ENCODE peak calls at places on chromosomes 7 and 10, in five cellular contexts. C, O, R, H and N are unnamed samples.

GRCh38 chr10:61028861-61029361 is 84.9 kb upstream of the RHOBTB1 start:
- DNase-seq in R (no peak), H (no peak), C (peak; percentile 24), O (no peak), N (no peak)

GRCh38 chr10:101716891-101717659 is 22.1 kb upstream of the FBXW4 start:
- DNase-seq in O (no peak), R (no peak), C (no peak), H (no peak), N (no peak)

GRCh38 chr7:1457059-1457948 is 2.0 kb downstream of the MICALL2 start:
- DNase-seq in C (no peak), H (no peak), O (no peak), R (no peak), N (no peak)

GRCh38 chr7:44309271-44310091 is 15.9 kb downstream of the CAMK2B start:
- DNase-seq in H (no peak), R (peak; percentile 74), C (no peak), O (no peak), N (no peak)

GRCh38 chr7:28536259-28536658 is 123.9 kb downstream of the CREB5 start:
- DNase-seq in C (no peak), R (no peak), H (no peak), O (no peak), N (no peak)

GRCh38 chr10:58660577-58661255 is 148.0 kb downstream of the BICC1 start:
- DNase-seq in C (no peak), H (no peak), R (no peak), O (no peak), N (no peak)

GRCh38 chr10:129909531-129910286 is 54.4 kb downstream of the EBF3 start:
- DNase-seq in H (no peak), O (no peak), R (peak; percentile 40), C (no peak), N (no peak)

GRCh38 chr7:26195867-26196266 is 4.7 kb downstream of the HNRNPA2B1 start:
- DNase-seq in O (no peak), R (no peak), C (no peak), H (no peak), N (no peak)

GRCh38 chr10:3811331-3811870 is 26.4 kb upstream of the KLF6 start:
- DNase-seq in H (no peak), C (no peak), O (no peak), R (no peak), N (no peak)

GRCh38 chr7:14551326-14551725 is 351.2 kb downstream of the DGKB start:
- DNase-seq in R (no peak), O (no peak), H (no peak), C (no peak), N (no peak)

GRCh38 chr7:18684899-18685298 is 189.3 kb downstream of the HDAC9 start:
- DNase-seq in O (no peak), R (no peak), H (no peak), C (no peak), N (no peak)

GRCh38 chr10:121449457-121450045 is 148.7 kb downstream of the FGFR2 start:
- DNase-seq in H (no peak), R (no peak), C (no peak), O (no peak), N (no peak)

GRCh38 chr7:136348542-136348941 is 371.4 kb upstream of the MTPN start:
- DNase-seq in C (no peak), O (no peak), R (no peak), H (peak; percentile 41), N (no peak)

GRCh38 chr10:28663576-28664368 is 13.5 kb upstream of the BAMBI start:
- DNase-seq in H (peak; percentile 74), O (peak; percentile 52), C (peak; percentile 73), R (peak; percentile 87), N (no peak)

GRCh38 chr7:73809454-73810090 is 21.2 kb upstream of the CLDN4 start:
- DNase-seq in O (no peak), H (no peak), C (no peak), R (peak; percentile 54), N (no peak)

GRCh38 chr7:82194011-82194410 is 249.6 kb downstream of the CACNA2D1 start:
- DNase-seq in H (no peak), O (no peak), R (no peak), C (no peak), N (no peak)

GRCh38 chr10:72727128-72727527 is 35.2 kb downstream of the MCU start:
- DNase-seq in C (no peak), O (no peak), H (no peak), R (no peak), N (no peak)

GRCh38 chr10:80204801-80205477 is 398 bp downstream of the ANXA11 start:
- DNase-seq in C (no peak), H (peak; percentile 61), O (no peak), R (no peak), N (no peak)

GRCh38 chr7:79876769-79877362 is 257.8 kb upstream of the GNAI1 start:
- DNase-seq in H (no peak), C (peak; percentile 92), R (no peak), O (no peak), N (no peak)

GRCh38 chr7:31336202-31337035 is 4.1 kb downstream of the NEUROD6 start:
- DNase-seq in H (no peak), R (no peak), O (no peak), C (no peak), N (no peak)

GRCh38 chr7:100801833-100802568 is 25.3 kb downstream of the EPHB4 start:
- DNase-seq in O (no peak), R (no peak), H (no peak), C (peak; percentile 49), N (no peak)

GRCh38 chr7:20350518-20350951 is 19.8 kb downstream of the ITGB8 start:
- DNase-seq in C (no peak), R (no peak), H (no peak), O (no peak), N (no peak)

GRCh38 chr7:95737828-95738505 is 34.4 kb upstream of the DYNC1I1 start:
- DNase-seq in R (no peak), O (no peak), C (no peak), H (no peak), N (no peak)

GRCh38 chr7:21430575-21430954 is 2.7 kb downstream of the SP4 start:
- DNase-seq in R (no peak), O (no peak), C (no peak), H (no peak), N (no peak)

GRCh38 chr10:110774069-110775021 is 97.4 kb upstream of the PDCD4 start:
- DNase-seq in C (no peak), O (no peak), H (no peak), R (no peak), N (no peak)

GRCh38 chr7:29972315-29972669 is 17.3 kb downstream of the SCRN1 start:
- DNase-seq in O (no peak), C (no peak), R (no peak), H (no peak), N (no peak)

GRCh38 chr7:155594961-155595366 is 48.6 kb upstream of the CNPY1 start:
- DNase-seq in O (no peak), C (no peak), R (peak; percentile 46), H (no peak), N (no peak)

GRCh38 chr10:1123972-1124371 is 67.8 kb downstream of the WDR37 start:
- DNase-seq in C (no peak), R (no peak), O (no peak), H (peak; percentile 1), N (no peak)

GRCh38 chr10:98467506-98468318 is 21.0 kb upstream of the HPS1 start:
- DNase-seq in H (peak; percentile 70), O (peak; percentile 40), R (peak; percentile 87), C (peak; percentile 63), N (no peak)

GRCh38 chr7:112419543-112420130 is 30.6 kb upstream of the IFRD1 start:
- DNase-seq in H (no peak), O (no peak), R (no peak), C (no peak), N (no peak)

GRCh38 chr10:76026931-76027330 is 595.5 kb downstream of the LRMDA start:
- DNase-seq in O (no peak), H (no peak), R (no peak), C (no peak), N (no peak)
- TF ChIP-seq CTCF in O (no peak), H (no peak), R (no peak), C (no peak), N (no peak)

GRCh38 chr7:114310344-114311118 is 104.1 kb upstream of the FOXP2 start:
- DNase-seq in R (no peak), O (no peak), C (no peak), H (no peak), N (no peak)
- TF ChIP-seq CTCF in R (no peak), O (no peak), C (no peak), H (no peak), N (no peak)

DNA sequence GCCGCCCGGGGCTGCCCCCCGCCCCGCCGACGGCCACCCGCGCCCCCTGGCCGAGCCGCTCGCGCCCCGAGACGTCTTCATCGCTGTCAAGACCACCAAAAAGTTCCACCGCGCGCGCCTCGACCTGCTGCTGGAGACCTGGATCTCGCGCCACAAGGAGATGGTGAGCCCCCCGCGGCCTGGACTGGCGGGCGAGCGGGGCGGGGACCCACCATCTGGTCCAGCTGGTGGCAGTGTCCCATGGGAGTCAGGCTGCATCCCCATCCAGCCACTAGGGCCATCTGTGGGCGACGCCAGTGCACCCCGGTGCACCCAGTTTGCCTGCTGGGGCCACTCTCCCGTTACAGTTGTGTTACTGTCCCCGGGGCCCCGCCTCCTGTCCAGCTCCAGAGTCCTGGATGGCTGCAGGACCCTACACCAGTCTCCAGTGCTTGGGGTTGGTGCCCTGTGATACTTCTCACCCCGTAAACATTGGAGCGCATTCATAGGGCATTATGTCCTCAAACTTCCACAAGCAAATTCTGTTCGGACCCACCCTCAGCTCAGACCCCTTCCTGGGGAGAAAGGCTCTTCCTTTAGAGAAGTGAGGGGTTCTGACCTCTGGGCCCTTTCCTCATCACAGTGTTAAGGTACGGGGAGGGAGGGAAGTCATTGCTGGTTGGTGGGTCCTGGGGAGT is 695 bp downstream of the LFNG start:
- DNase-seq in O (no peak), H (no peak), C (no peak), R (no peak), N (no peak)
- TF ChIP-seq CTCF in O (peak; percentile 13), H (no peak), C (peak; percentile 4), R (no peak), N (no peak)

DNA sequence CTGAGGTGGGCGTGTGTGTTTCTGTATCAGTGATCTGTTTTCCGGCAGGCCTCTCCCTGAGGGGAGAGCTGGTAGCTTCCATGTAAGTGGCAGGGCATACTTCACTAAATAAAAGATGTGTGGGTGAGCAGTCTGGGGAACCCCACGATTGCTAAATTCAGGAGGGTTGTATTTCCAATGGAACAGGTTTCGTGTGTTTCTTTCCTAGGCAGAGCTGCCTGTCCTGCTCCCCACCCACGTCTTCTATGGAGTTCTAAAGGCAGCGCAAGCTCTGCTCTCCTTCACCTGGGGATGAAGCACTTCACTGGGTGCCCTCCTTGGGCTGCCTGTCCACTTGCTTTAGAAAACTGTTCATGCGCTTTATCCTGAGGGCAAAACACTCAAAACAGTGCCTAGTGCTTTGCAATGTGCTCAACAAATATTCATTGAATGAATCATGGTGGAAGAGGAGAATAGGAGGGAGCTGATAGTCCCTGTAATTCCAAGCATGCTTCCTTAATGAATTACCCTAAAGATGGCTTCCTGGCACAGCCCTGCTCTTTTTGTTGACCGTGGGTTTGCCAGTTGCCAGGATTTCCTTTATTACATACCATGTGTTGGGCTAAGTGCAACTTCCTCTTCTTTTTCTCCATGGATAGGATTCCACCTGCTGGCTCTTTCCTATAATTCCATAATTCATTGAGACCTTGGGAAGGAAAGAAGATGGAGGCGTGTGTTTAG is 50.6 kb upstream of the SRPK2 start:
- DNase-seq in R (no peak), C (peak; percentile 38), H (no peak), O (no peak), N (no peak)
- TF ChIP-seq CTCF in R (no peak), C (peak; percentile 9), H (no peak), O (no peak), N (no peak)

GRCh38 chr7:25031432-25031831 is 51.5 kb upstream of the OSBPL3 start:
- DNase-seq in O (no peak), H (no peak), R (no peak), C (no peak), N (no peak)
- TF ChIP-seq CTCF in O (no peak), H (no peak), R (no peak), C (no peak), N (no peak)